ENCODE peak calls at places on chromosomes 16 and 17, in nine cellular contexts. V is vagina; R is ecto neural progenitor cell; M is RWPE1; I is stimulated activated CD4-positive, alpha-beta T cell treated with anti-CD3 and anti-CD28 coated beads, TNF-alpha, amount 100 ng/mL, for 48 hours; T is stimulated activated CD8-positive, alpha-beta memory T cell treated with anti-CD3 and anti-CD28 coated beads, Interleukin-12 subunit alpha, Interleukin-12 subunit beta, amount 100 ng/mL, for 4 hours; O is head of caudate nucleus; D is A549; G is NB4. A is an unnamed sample.

GRCh38 chr17:64554028-64554637 is 47.4 kb downstream of the CEP95 start:
- DNase-seq in V (no peak), O (no peak), D (no peak), G (no peak), R (no peak), I (no peak), T (no peak), M (no peak), A (no peak)

GRCh38 chr16:4614571-4615388 is at the start of gene UBALD1:
- DNase-seq in M (peak), V (no peak), G (peak), D (peak), O (peak), R (peak), T (peak), I (peak), A (peak)

GRCh38 chr16:77805403-77805802 is 17.0 kb downstream of the VAT1L start:
- DNase-seq in V (no peak), D (no peak), R (no peak), I (no peak), G (no peak), T (no peak), O (no peak), M (no peak), A (no peak)

GRCh38 chr17:61251939-61252865 is 147.4 kb upstream of the TBX2 start:
- DNase-seq in O (peak), G (peak), T (peak), R (no peak), M (no peak), I (no peak), D (peak), V (peak), A (peak)

GRCh38 chr16:58317608-58318152 is 22.9 kb upstream of the PRSS54 start:
- DNase-seq in I (no peak), M (no peak), V (no peak), R (no peak), T (no peak), G (no peak), D (no peak), O (no peak), A (no peak)

GRCh38 chr17:73861543-73861942 is 217.3 kb upstream of the SDK2 start:
- DNase-seq in D (no peak), M (no peak), G (no peak), V (no peak), T (no peak), R (no peak), O (no peak), I (no peak), A (no peak)

GRCh38 chr17:9024497-9024896 is 3.2 kb downstream of the NTN1 start:
- DNase-seq in T (no peak), I (no peak), G (no peak), O (no peak), V (peak), M (no peak), R (peak), D (no peak), A (no peak)

GRCh38 chr17:79065105-79065670 is 9.4 kb upstream of the ENGASE start:
- DNase-seq in T (no peak), M (no peak), V (no peak), I (peak), R (no peak), O (peak), G (peak), D (peak), A (no peak)

GRCh38 chr16:2468142-2468724 is 2.9 kb upstream of the NTN3 start:
- DNase-seq in G (peak), O (no peak), R (peak), M (peak), V (no peak), D (no peak), I (no peak), T (no peak), A (peak)

GRCh38 chr17:7019839-7020519 is 2.9 kb upstream of the BCL6B start:
- DNase-seq in V (no peak), D (peak), R (peak), G (no peak), I (no peak), M (no peak), T (no peak), O (no peak), A (no peak)

GRCh38 chr17:67156269-67157199 is 88.5 kb downstream of the HELZ start:
- DNase-seq in D (no peak), T (no peak), G (peak), I (no peak), O (no peak), R (no peak), V (no peak), M (peak), A (no peak)

GRCh38 chr17:78684026-78684425 is 98.0 kb downstream of the CYTH1 start:
- DNase-seq in I (no peak), O (no peak), M (no peak), R (no peak), V (no peak), D (no peak), T (no peak), G (no peak), A (no peak)

GRCh38 chr16:28623172-28623711 is 13.4 kb upstream of the SULT1A1 start:
- DNase-seq in R (no peak), G (peak), O (peak), I (peak), T (peak), M (peak), V (no peak), D (peak), A (no peak)